ENCODE peak calls at places on chromosomes 13 and 19, in ten cellular contexts. H is nephron progenitor cell; J is ovary; S is activated B cell treated with CpG ODN at 0.5 μM for 24 hours; M is memory B cell; T is dorsolateral prefrontal cortex; Y is thoracic aorta; N is amniotic stem cell; F is fibroblast of lung; B is CD4-positive, alpha-beta T cell. G is an unnamed sample.

GRCh38 chr19:7078007-7078406 is 8.5 kb downstream of the ZNF557 start:
- DNase-seq in S (no peak), H (no peak), M (no peak), F (no peak), J (no peak), N (no peak), Y (no peak), B (no peak), T (no peak), G (no peak)

GRCh38 chr13:70088926-70089325 is 18.7 kb upstream of the ATXN8OS start:
- DNase-seq in N (no peak), J (no peak), Y (no peak), F (no peak), H (no peak), M (no peak), S (no peak), T (no peak), B (no peak), G (no peak)

GRCh38 chr19:14138576-14139265 is 2.3 kb upstream of the ASF1B start:
- DNase-seq in S (no peak), T (no peak), H (no peak), Y (no peak), M (no peak), B (no peak), J (no peak), F (peak), N (no peak), G (peak)

GRCh38 chr19:9205506-9206113 is 13.8 kb downstream of the OR7D4 start:
- DNase-seq in H (peak), M (peak), B (peak), S (peak), J (peak), Y (peak), T (peak), F (peak), N (peak), G (peak)

GRCh38 chr19:2607712-2608601 is 94.5 kb downstream of the GNG7 start:
- DNase-seq in T (peak), M (no peak), H (no peak), J (no peak), B (peak), N (no peak), F (no peak), S (peak), Y (no peak), G (no peak)

GRCh38 chr19:49441210-49441959 is at the start of gene SLC17A7:
- DNase-seq in J (no peak), F (no peak), S (no peak), Y (no peak), M (no peak), H (peak), N (no peak), B (peak), T (no peak), G (no peak)

GRCh38 chr19:49498475-49498874 is 2.2 kb downstream of the RPS11 start:
- DNase-seq in H (no peak), S (no peak), N (no peak), J (no peak), Y (no peak), F (no peak), T (no peak), M (no peak), B (no peak), G (no peak)

GRCh38 chr19:48553676-48554384 is 1.9 kb downstream of the SULT2B1 start:
- DNase-seq in Y (no peak), N (no peak), H (peak), F (peak), T (no peak), M (no peak), B (no peak), S (no peak), J (no peak), G (peak)

GRCh38 chr19:4327252-4327876 is 11.3 kb downstream of the STAP2 start:
- DNase-seq in B (no peak), M (no peak), T (peak), N (no peak), Y (no peak), J (peak), H (peak), S (no peak), F (peak), G (no peak)

GRCh38 chr13:78102121-78102677 is 183.6 kb upstream of the EDNRB start:
- DNase-seq in T (no peak), H (no peak), J (no peak), F (peak), M (no peak), B (no peak), S (no peak), Y (no peak), N (no peak), G (peak)

GRCh38 chr13:51804295-51805172 is 571 bp upstream of the DHRS12 start:
- DNase-seq in S (no peak), J (peak), B (no peak), F (no peak), T (peak), Y (no peak), M (no peak), H (no peak), N (no peak), G (no peak)

GRCh38 chr19:47226426-47227346 is 4.3 kb downstream of the BBC3 start:
- DNase-seq in Y (peak), T (peak), J (peak), B (peak), N (no peak), M (no peak), H (no peak), S (peak), F (peak), G (peak)

GRCh38 chr13:30581582-30581981 is 36.1 kb upstream of the USPL1 start:
- DNase-seq in J (no peak), M (no peak), H (no peak), F (no peak), B (no peak), T (no peak), S (no peak), N (no peak), Y (no peak), G (no peak)

GRCh38 chr13:28031220-28031903 is 42.9 kb upstream of the URAD start:
- DNase-seq in B (no peak), M (no peak), T (no peak), F (no peak), Y (no peak), N (no peak), J (no peak), S (no peak), H (no peak), G (no peak)

GRCh38 chr19:49393871-49394270 is 5.8 kb downstream of the KASH5 start:
- DNase-seq in M (no peak), Y (no peak), N (no peak), F (no peak), H (no peak), T (no peak), S (no peak), B (no peak), J (no peak), G (no peak)

GRCh38 chr19:28710278-28710677 is 502.7 kb downstream of the UQCRFS1 start:
- DNase-seq in Y (no peak), B (no peak), M (peak), J (no peak), S (no peak), T (no peak), N (peak), F (peak), H (peak), G (peak)

GRCh38 chr19:36060430-36060829 is 5.7 kb downstream of the WDR62 start:
- DNase-seq in N (peak), H (peak), M (no peak), B (no peak), Y (no peak), T (peak), S (no peak), F (peak), J (peak), G (peak)

GRCh38 chr13:33865945-33866344 is 48.0 kb downstream of the RFC3 start:
- DNase-seq in J (no peak), H (no peak), T (no peak), B (no peak), M (peak), Y (no peak), N (no peak), S (no peak), F (no peak), G (no peak)

GRCh38 chr13:24008679-24009078 is 111.4 kb upstream of the C1QTNF9B start:
- DNase-seq in S (no peak), H (no peak), J (no peak), T (no peak), N (no peak), F (peak), M (no peak), Y (no peak), B (no peak), G (peak)

GRCh38 chr13:40064723-40065122 is 409.3 kb downstream of the COG6 start:
- DNase-seq in M (no peak), N (no peak), F (peak), J (no peak), H (no peak), T (no peak), S (no peak), B (no peak), Y (peak), G (peak)

GRCh38 chr13:27379694-27380596 is 44.5 kb upstream of the GTF3A start:
- DNase-seq in N (no peak), B (peak), M (peak), J (peak), S (no peak), F (peak), H (peak), T (peak), Y (no peak), G (no peak)

GRCh38 chr13:109655206-109655600 is 131.2 kb downstream of the IRS2 start:
- DNase-seq in H (no peak), F (no peak), B (no peak), N (no peak), S (no peak), M (no peak), Y (no peak), T (no peak), J (no peak), G (no peak)

GRCh38 chr13:106117035-106117434 is 418.4 kb downstream of the EFNB2 start:
- DNase-seq in N (no peak), B (no peak), F (peak), M (no peak), H (no peak), J (no peak), S (no peak), T (no peak), Y (no peak), G (peak)

GRCh38 chr13:99374169-99374991 is 67.2 kb upstream of the GPR183 start:
- DNase-seq in N (no peak), F (no peak), B (no peak), S (peak), J (no peak), Y (no peak), H (no peak), T (no peak), M (peak), G (no peak)

GRCh38 chr13:30257433-30258099 is 49.8 kb downstream of the KATNAL1 start:
- DNase-seq in N (no peak), J (no peak), Y (no peak), H (peak), M (no peak), S (no peak), B (no peak), F (peak), T (no peak), G (peak)

GRCh38 chr13:109654341-109655205 is 131.8 kb downstream of the IRS2 start:
- DNase-seq in S (no peak), Y (no peak), N (no peak), B (no peak), J (no peak), H (no peak), T (no peak), F (no peak), M (no peak), G (no peak)

GRCh38 chr19:8580710-8581281 is 3.6 kb upstream of the MYO1F start:
- DNase-seq in N (peak), T (peak), H (peak), F (peak), S (peak), M (peak), Y (peak), J (peak), B (peak), G (peak)

GRCh38 chr13:72536668-72537399 is 190.6 kb downstream of the MZT1 start:
- DNase-seq in S (no peak), H (no peak), N (no peak), F (peak), Y (no peak), T (no peak), M (no peak), J (peak), B (no peak), G (peak)

GRCh38 chr19:38583985-38584305 is 33.8 kb downstream of the MAP4K1 start:
- DNase-seq in F (no peak), H (no peak), N (no peak), Y (no peak), B (no peak), M (no peak), J (no peak), S (no peak), T (no peak), G (no peak)

GRCh38 chr19:4065430-4066175 is 1.1 kb downstream of the ZBTB7A start:
- DNase-seq in B (peak), M (peak), T (peak), Y (peak), F (peak), N (peak), J (peak), H (peak), S (peak), G (peak)

GRCh38 chr13:108560092-108560491 is 69.3 kb upstream of the MYO16 start:
- DNase-seq in J (no peak), N (no peak), Y (no peak), S (no peak), H (no peak), B (no peak), T (peak), F (no peak), M (no peak), G (no peak)

GRCh38 chr13:97140611-97141010 is 81.5 kb upstream of the MBNL2 start:
- DNase-seq in M (no peak), B (no peak), H (no peak), Y (no peak), F (no peak), N (no peak), S (no peak), J (no peak), T (no peak), G (no peak)

GRCh38 chr19:32581704-32582164 is 744 bp downstream of the PDCD5 start:
- DNase-seq in B (no peak), J (no peak), T (no peak), N (peak), H (peak), M (no peak), S (no peak), Y (no peak), F (peak), G (peak)

GRCh38 chr13:31824705-31825512 is 85.6 kb downstream of the RXFP2 start:
- DNase-seq in N (no peak), Y (no peak), M (no peak), S (no peak), B (no peak), J (no peak), F (peak), H (no peak), T (no peak), G (peak)

GRCh38 chr13:39385621-39386231 is 217.3 kb downstream of the LHFPL6 start:
- DNase-seq in J (no peak), S (no peak), F (peak), M (no peak), N (no peak), Y (no peak), T (no peak), B (no peak), H (no peak), G (peak)

GRCh38 chr13:27599845-27600553 is 20.3 kb downstream of the LNX2 start:
- DNase-seq in B (no peak), N (peak), F (peak), J (no peak), S (no peak), T (no peak), Y (no peak), H (no peak), M (no peak), G (peak)

GRCh38 chr19:49738242-49738641 is 24.9 kb downstream of the TSKS start:
- DNase-seq in H (no peak), F (no peak), T (no peak), M (no peak), N (no peak), Y (no peak), B (no peak), S (no peak), J (no peak), G (no peak)

GRCh38 chr13:48263196-48263595 is 30.2 kb downstream of the ITM2B start:
- DNase-seq in N (no peak), H (no peak), J (no peak), S (no peak), F (peak), T (no peak), M (no peak), Y (no peak), B (no peak), G (no peak)

GRCh38 chr19:33676999-33677665 is 55.4 kb downstream of the CHST8 start:
- DNase-seq in Y (no peak), M (no peak), B (no peak), H (no peak), S (no peak), T (peak), F (no peak), J (no peak), N (no peak), G (no peak)

GRCh38 chr19:34429553-34429952 is 1.4 kb downstream of the UBA2 start:
- DNase-seq in F (no peak), J (no peak), Y (no peak), H (no peak), B (no peak), M (no peak), N (no peak), T (no peak), S (no peak), G (no peak)